ENCODE peak calls at places on chromosomes 11 and 22, in five cellular contexts. T, H, J, A and I are unnamed samples.

GRCh38 chr11:64772318-64773018 is 5.9 kb downstream of the SF1 start:
- DNase-seq in T (no peak), H (no peak), J (no peak), A (no peak), I (no peak)

GRCh38 chr22:24105661-24106060 is 75.6 kb upstream of the SUSD2 start:
- DNase-seq in T (no peak), H (no peak), J (no peak), A (no peak), I (no peak)

GRCh38 chr11:117328414-117329010 is 858 bp downstream of the CEP164 start:
- DNase-seq in T (peak), H (no peak), J (peak), A (peak), I (no peak)

GRCh38 chr22:31124811-31125465 is 2.2 kb downstream of the INPP5J start:
- DNase-seq in T (no peak), H (no peak), J (no peak), A (no peak), I (no peak)

GRCh38 chr11:117232022-117232878 is at the start of the genes PCSK7 and RNF214:
- DNase-seq in T (peak), H (peak), J (peak), A (peak), I (peak)

GRCh38 chr11:76253416-76253815 is 47.1 kb upstream of the WNT11 start:
- DNase-seq in T (no peak), H (no peak), J (no peak), A (no peak), I (no peak)

GRCh38 chr11:126628790-126629621 is 273.5 kb downstream of the ST3GAL4 start:
- DNase-seq in T (peak), H (no peak), J (no peak), A (no peak), I (no peak)

GRCh38 chr11:78961186-78961782 is 386.6 kb upstream of the NARS2 start:
- DNase-seq in T (peak), H (peak), J (peak), A (peak), I (peak)

GRCh38 chr11:116835042-116835772 is 2.2 kb downstream of the APOA1 start:
- DNase-seq in T (no peak), H (no peak), J (no peak), A (peak), I (no peak)

GRCh38 chr11:72451836-72452376 is 17.6 kb upstream of the CLPB start:
- DNase-seq in T (no peak), H (no peak), J (no peak), A (no peak), I (no peak)

GRCh38 chr11:2884424-2884815 is 1.2 kb downstream of the CDKN1C start:
- DNase-seq in T (no peak), H (no peak), J (peak), A (no peak), I (no peak)

GRCh38 chr11:79081441-79082124 is 359.2 kb downstream of the TENM4 start:
- DNase-seq in T (no peak), H (no peak), J (no peak), A (no peak), I (no peak)

GRCh38 chr22:25880524-25880923 is 138.5 kb downstream of the MYO18B start:
- DNase-seq in T (no peak), H (no peak), J (peak), A (no peak), I (no peak)

GRCh38 chr11:69427337-69427736 is 54.1 kb upstream of the LINC01488 start:
- DNase-seq in T (peak), H (no peak), J (no peak), A (no peak), I (no peak)

GRCh38 chr11:35654711-35655110 is 7.9 kb upstream of the TRIM44 start:
- DNase-seq in T (peak), H (no peak), J (no peak), A (no peak), I (peak)

GRCh38 chr11:106305458-106305857 is 228.0 kb downstream of the AASDHPPT start:
- DNase-seq in T (no peak), H (no peak), J (peak), A (no peak), I (no peak)

GRCh38 chr11:64331569-64332371 is 8.2 kb upstream of the CCDC88B start:
- DNase-seq in T (peak), H (no peak), J (peak), A (peak), I (no peak)

GRCh38 chr22:33544707-33545106 is 375.6 kb downstream of the LARGE1 start:
- DNase-seq in T (no peak), H (no peak), J (no peak), A (no peak), I (no peak)

GRCh38 chr22:48578138-48579034 is 1249.3 kb downstream of the BRD1 start:
- DNase-seq in T (no peak), H (no peak), J (no peak), A (no peak), I (no peak)

GRCh38 chr22:41447435-41448188 is 1.0 kb upstream of the TOB2 start:
- DNase-seq in T (peak), H (no peak), J (peak), A (peak), I (peak)

GRCh38 chr22:41446057-41446501 is 522 bp downstream of the TOB2 start:
- DNase-seq in T (no peak), H (no peak), J (no peak), A (no peak), I (peak)

GRCh38 chr22:41446639-41447434 is at the start of gene TOB2:
- DNase-seq in T (peak), H (peak), J (peak), A (peak), I (peak)

GRCh38 chr22:41448189-41448808 is 1.7 kb upstream of the TOB2 start:
- DNase-seq in T (peak), H (peak), J (peak), A (peak), I (peak)

GRCh38 chr22:41449321-41449720 is 2.7 kb upstream of the TOB2 start:
- DNase-seq in T (no peak), H (no peak), J (peak), A (no peak), I (no peak)
- H3K4ac ChIP-seq in T (no peak), H (no peak), J (no peak), A (no peak), I (no peak)

DNA sequence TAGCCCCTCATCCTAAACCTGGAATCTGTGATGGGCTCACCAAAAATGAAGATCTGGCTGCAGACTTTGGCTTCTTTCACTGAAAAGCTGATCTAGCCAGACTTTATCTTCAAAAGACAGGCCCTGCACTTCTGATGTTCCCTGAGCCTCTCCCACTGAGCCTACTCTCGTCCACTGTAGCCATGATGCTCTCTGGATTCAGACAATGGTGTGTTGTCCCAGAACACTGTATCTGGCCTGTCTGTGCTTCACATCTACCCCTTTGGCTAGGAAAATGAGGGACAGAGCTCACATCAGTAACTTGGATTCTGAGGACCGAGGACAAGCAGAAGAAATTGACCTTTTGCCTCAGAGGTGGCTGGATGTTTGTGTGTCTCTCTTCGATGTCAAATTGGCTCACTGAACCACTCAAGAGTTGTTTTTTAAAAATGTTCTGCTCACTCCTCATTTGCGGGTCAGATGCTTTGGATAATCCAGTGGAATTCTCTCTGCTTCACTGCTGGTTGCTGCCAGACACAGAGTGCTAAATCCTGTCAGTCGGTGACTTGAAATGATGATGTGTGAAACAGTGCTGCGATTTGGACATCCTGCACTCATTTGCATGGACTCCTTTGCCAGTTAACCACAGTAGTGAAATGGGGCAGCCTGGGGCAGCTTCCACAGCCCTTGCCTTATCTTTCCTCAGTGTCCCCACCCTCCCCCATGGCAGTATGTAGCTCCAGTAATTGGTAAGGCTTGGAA is 67.5 kb downstream of the ARFGAP2 start:
- DNase-seq in T (peak), H (no peak), J (no peak), A (no peak), I (no peak)
- H3K4ac ChIP-seq in T (no peak), H (no peak), J (no peak), A (no peak), I (no peak)

DNA sequence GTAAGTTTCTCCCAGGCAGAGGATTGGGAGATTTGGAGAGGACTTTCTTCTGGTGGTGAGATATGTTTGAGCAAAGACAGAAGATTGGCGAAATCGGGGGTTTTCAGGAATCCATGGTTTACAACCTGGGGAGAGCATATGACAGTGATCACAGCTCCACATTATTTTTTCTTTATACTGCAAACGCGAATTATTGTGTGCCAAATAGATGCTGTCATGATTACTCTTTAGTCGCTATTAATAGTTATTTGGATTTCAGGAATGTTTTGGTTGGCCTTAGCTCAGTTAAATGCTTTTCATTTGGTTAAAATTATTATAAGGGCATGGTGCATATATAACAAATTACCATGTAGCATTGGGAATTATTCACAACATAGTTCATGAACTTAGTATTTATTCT is 15.2 kb downstream of the ATXN10 start:
- DNase-seq in T (no peak), H (no peak), J (no peak), A (no peak), I (no peak)
- H3K4ac ChIP-seq in T (no peak), H (no peak), J (peak), A (no peak), I (no peak)

GRCh38 chr22:45678961-45679912 is 7.6 kb downstream of the ATXN10 start:
- DNase-seq in T (no peak), H (no peak), J (no peak), A (no peak), I (no peak)
- H3K4ac ChIP-seq in T (no peak), H (no peak), J (no peak), A (no peak), I (no peak)

DNA sequence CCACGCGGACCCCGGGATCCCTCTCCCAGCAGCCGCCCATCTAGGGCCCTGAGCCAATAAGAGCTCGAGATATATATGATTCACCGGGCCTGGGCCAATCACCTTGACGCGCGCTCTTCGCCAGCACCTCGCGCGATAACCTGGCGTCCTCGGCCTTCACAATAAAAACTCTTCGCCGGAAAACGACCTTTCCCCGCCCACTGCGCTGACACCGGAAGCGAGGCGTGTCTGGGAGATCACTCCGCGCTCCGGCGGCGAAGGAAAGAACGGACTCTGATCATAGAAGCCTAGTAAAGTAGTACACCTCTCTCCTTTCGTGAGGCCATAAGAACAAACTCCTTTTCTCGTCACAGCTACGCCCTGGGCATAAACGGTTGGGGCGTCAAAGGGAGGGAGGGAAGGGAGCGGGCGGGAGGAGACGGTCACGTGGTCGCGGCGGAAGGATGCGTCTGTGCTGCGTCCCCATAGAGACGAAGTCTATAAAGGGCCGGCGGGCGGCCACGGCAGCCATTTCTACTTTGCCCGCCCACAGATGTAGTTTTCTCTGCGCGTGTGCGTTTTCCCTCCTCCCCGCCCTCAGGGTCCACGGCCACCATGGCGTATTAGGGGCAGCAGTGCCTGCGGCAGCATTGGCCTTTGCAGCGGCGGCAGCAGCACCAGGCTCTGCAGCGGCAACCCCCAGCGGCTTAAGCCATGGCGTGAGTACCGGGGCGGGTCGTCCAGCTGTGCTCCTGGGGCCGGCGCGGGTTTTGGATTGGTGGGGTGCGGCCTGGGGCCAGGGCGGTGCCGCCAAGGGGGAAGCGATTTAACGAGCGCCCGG is at the start of gene ATF4:
- DNase-seq in T (peak), H (peak), J (peak), A (peak), I (peak)
- H3K4ac ChIP-seq in T (peak), H (peak), J (peak), A (peak), I (peak)

GRCh38 chr11:97460091-97460490 is 1070.3 kb downstream of the JRKL start:
- DNase-seq in T (no peak), H (no peak), J (no peak), A (no peak), I (no peak)
- H3K4ac ChIP-seq in T (no peak), H (no peak), J (no peak), A (no peak), I (no peak)

DNA sequence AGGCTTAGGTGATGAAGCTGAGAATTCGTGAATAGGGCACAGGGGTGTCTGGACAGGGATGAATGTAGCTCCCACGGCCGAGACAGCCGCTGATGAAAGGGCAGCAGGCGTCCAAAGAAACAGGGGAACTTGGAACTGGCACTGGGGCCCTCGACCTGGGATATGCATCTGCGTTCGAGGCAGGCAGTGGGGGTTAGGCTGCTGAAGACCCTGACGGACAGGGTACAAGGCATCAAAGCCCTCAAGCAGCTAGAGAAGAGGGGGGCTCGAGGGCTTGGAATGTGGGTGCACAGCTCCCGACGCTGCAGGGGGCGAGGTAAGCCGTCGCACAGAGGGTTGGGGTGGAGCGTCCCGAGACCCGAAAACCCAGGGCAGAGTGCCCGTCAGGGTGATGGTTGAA is 6.9 kb upstream of the SYT8 start:
- DNase-seq in T (no peak), H (no peak), J (no peak), A (no peak), I (no peak)
- H3K4ac ChIP-seq in T (no peak), H (no peak), J (no peak), A (no peak), I (no peak)

GRCh38 chr11:62958547-62959071 is 26.2 kb downstream of the SLC22A6 start:
- DNase-seq in T (no peak), H (no peak), J (no peak), A (no peak), I (no peak)

GRCh38 chr11:62954478-62954877 is 30.3 kb downstream of the SLC22A6 start:
- DNase-seq in T (no peak), H (no peak), J (peak), A (no peak), I (no peak)

GRCh38 chr11:62953811-62954210 is 31.0 kb downstream of the SLC22A6 start:
- DNase-seq in T (no peak), H (no peak), J (peak), A (no peak), I (no peak)

GRCh38 chr11:62959077-62959980 is 25.4 kb downstream of the SLC22A6 start:
- DNase-seq in T (no peak), H (no peak), J (no peak), A (no peak), I (no peak)

GRCh38 chr11:62957147-62957546 is 27.6 kb downstream of the SLC22A6 start:
- DNase-seq in T (no peak), H (no peak), J (no peak), A (no peak), I (no peak)
- H3K4ac ChIP-seq in T (no peak), H (no peak), J (no peak), A (no peak), I (no peak)

GRCh38 chr11:112017538-112017937 is 7.7 kb upstream of the DLAT start:
- DNase-seq in T (no peak), H (no peak), J (no peak), A (no peak), I (no peak)

GRCh38 chr11:112016088-112016764 is 9.0 kb upstream of the DLAT start:
- DNase-seq in T (no peak), H (no peak), J (no peak), A (no peak), I (no peak)

GRCh38 chr11:112012877-112013276 is 12.3 kb upstream of the DLAT start:
- DNase-seq in T (peak), H (no peak), J (peak), A (no peak), I (no peak)

GRCh38 chr11:112016765-112017356 is 8.3 kb upstream of the DLAT start:
- DNase-seq in T (no peak), H (no peak), J (no peak), A (no peak), I (peak)

GRCh38 chr11:112013501-112014164 is 11.6 kb upstream of the DLAT start:
- DNase-seq in T (no peak), H (no peak), J (no peak), A (no peak), I (no peak)
- H3K4ac ChIP-seq in T (no peak), H (no peak), J (no peak), A (no peak), I (no peak)

DNA sequence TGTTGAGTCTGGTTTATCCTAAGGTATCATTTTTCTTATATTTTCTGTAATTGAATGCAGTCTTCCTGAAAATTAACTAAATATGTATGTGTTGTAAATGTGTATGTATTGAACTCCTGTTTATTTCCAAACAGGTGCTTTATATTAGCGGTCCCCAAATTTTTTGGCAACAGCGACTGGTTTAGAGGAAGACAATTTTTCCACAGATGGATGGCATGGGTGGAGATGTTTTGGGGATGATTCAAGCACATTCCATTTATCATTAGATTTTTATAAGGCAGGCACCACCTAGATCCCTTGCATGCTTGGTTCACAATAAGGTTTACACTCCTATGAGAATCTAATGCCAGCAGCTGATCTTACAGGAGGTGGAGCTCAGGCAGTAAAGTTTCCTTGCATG is 210.5 kb upstream of the ANO3 start:
- DNase-seq in T (no peak), H (no peak), J (no peak), A (no peak), I (no peak)
- H3K4ac ChIP-seq in T (no peak), H (no peak), J (no peak), A (no peak), I (no peak)